ENCODE peak calls at places on chromosomes 1 and 21, in five cellular contexts. One of them, this sample, is unnamed.

GRCh38 chr1:81702903-81703302 is 97.8 kb upstream of the ADGRL2 start:
- DNase-seq in non-pigmented ciliary epithelial cell: peak
- DNase-seq in fibroblast of lung: peak
- DNase-seq in cardiac muscle cell: peak
- DNase-seq in IMR-90: peak
- DNase-seq in this sample: no peak

GRCh38 chr1:26838474-26839338 is 12.2 kb downstream of the ZDHHC18 start:
- DNase-seq in non-pigmented ciliary epithelial cell: no peak
- DNase-seq in fibroblast of lung: no peak
- DNase-seq in cardiac muscle cell: no peak
- DNase-seq in IMR-90: no peak
- DNase-seq in this sample: no peak

GRCh38 chr1:109944541-109944940 is 33.9 kb downstream of the CSF1 start:
- DNase-seq in non-pigmented ciliary epithelial cell: no peak
- DNase-seq in fibroblast of lung: no peak
- DNase-seq in cardiac muscle cell: no peak
- DNase-seq in IMR-90: no peak
- DNase-seq in this sample: no peak

GRCh38 chr1:45722809-45723208 is 27.6 kb downstream of the IPP start:
- DNase-seq in non-pigmented ciliary epithelial cell: no peak
- DNase-seq in fibroblast of lung: peak
- DNase-seq in cardiac muscle cell: peak
- DNase-seq in IMR-90: peak
- DNase-seq in this sample: no peak

GRCh38 chr1:18154431-18155194 is 47.0 kb downstream of the IGSF21 start:
- DNase-seq in non-pigmented ciliary epithelial cell: no peak
- DNase-seq in fibroblast of lung: no peak
- DNase-seq in cardiac muscle cell: no peak
- DNase-seq in IMR-90: no peak
- DNase-seq in this sample: no peak

GRCh38 chr1:159752135-159752580 is 28.6 kb upstream of the DUSP23 start:
- DNase-seq in non-pigmented ciliary epithelial cell: no peak
- DNase-seq in fibroblast of lung: peak
- DNase-seq in cardiac muscle cell: peak
- DNase-seq in IMR-90: peak
- DNase-seq in this sample: no peak

GRCh38 chr1:80375662-80376061 is 1369.1 kb upstream of the ADGRL4 start:
- DNase-seq in non-pigmented ciliary epithelial cell: peak
- DNase-seq in fibroblast of lung: peak
- DNase-seq in cardiac muscle cell: peak
- DNase-seq in IMR-90: peak
- DNase-seq in this sample: no peak

GRCh38 chr21:46538851-46539666 is 65.8 kb downstream of the S100B start:
- DNase-seq in non-pigmented ciliary epithelial cell: no peak
- DNase-seq in fibroblast of lung: no peak
- DNase-seq in cardiac muscle cell: no peak
- DNase-seq in IMR-90: no peak
- DNase-seq in this sample: no peak

GRCh38 chr1:211548321-211549091 is 30.5 kb downstream of the SLC30A1 start:
- DNase-seq in non-pigmented ciliary epithelial cell: no peak
- DNase-seq in fibroblast of lung: no peak
- DNase-seq in cardiac muscle cell: no peak
- DNase-seq in IMR-90: no peak
- DNase-seq in this sample: no peak

This sample was measured in Jurkat, Clone E6-1.